ENCODE peak calls at places on chromosomes 3 and 15, in five cellular contexts. A is astrocyte of the spinal cord, Z is choroid plexus epithelial cell, Y is ovary, E is stomach. W is an unnamed sample.

GRCh38 chr3:47475029-47475569 is 642 bp downstream of the SCAP start:
- DNase-seq in E (no peak), Z (peak), A (peak), Y (no peak), W (no peak)

GRCh38 chr3:153338487-153338886 is 176.5 kb downstream of the RAP2B start:
- DNase-seq in Z (peak), E (no peak), A (peak), Y (no peak), W (no peak)

GRCh38 chr3:118269537-118270125 is 765.0 kb downstream of the IGSF11 start:
- DNase-seq in Y (no peak), A (no peak), E (no peak), Z (no peak), W (no peak)

GRCh38 chr3:149879872-149880271 is 66.9 kb downstream of the RNF13 start:
- DNase-seq in Y (peak), A (peak), Z (peak), E (peak), W (peak)

GRCh38 chr15:101500865-101501551 is 11.5 kb upstream of the PCSK6 start:
- DNase-seq in Z (peak), E (no peak), Y (no peak), A (no peak), W (no peak)

GRCh38 chr3:155995525-155996370 is 124.6 kb upstream of the KCNAB1 start:
- DNase-seq in Z (peak), Y (no peak), E (no peak), A (peak), W (no peak)

GRCh38 chr15:29821416-29822099 is 710 bp downstream of the TJP1 start:
- DNase-seq in A (peak), Y (peak), Z (peak), E (peak), W (no peak)

GRCh38 chr3:10707089-10707983 is 108.7 kb upstream of the SLC6A11 start:
- DNase-seq in E (no peak), Z (no peak), Y (no peak), A (no peak), W (no peak)

GRCh38 chr3:126398423-126399347 is 4.0 kb downstream of the CFAP100 start:
- DNase-seq in Y (no peak), E (no peak), Z (no peak), A (no peak), W (no peak)

GRCh38 chr15:50210462-50211264 is 28.7 kb downstream of the SLC27A2 start:
- DNase-seq in A (no peak), Y (no peak), Z (no peak), E (peak), W (no peak)

GRCh38 chr15:69472575-69472974 is 20.0 kb downstream of the RPLP1 start:
- DNase-seq in Z (no peak), A (no peak), E (no peak), Y (no peak), W (no peak)

GRCh38 chr15:74857082-74857655 is 14.2 kb upstream of the ULK3 start:
- DNase-seq in E (peak), Y (no peak), A (no peak), Z (no peak), W (no peak)

GRCh38 chr3:94159062-94159726 is 96.3 kb downstream of the NSUN3 start:
- DNase-seq in Z (peak), Y (no peak), E (no peak), A (peak), W (peak)

GRCh38 chr3:138942861-138943623 is 3.9 kb downstream of the FOXL2 start:
- DNase-seq in E (no peak), Z (no peak), Y (peak), A (no peak), W (no peak)

GRCh38 chr3:30611613-30612421 is 5.4 kb downstream of the TGFBR2 start:
- DNase-seq in Z (peak), E (no peak), A (no peak), Y (no peak), W (peak)

GRCh38 chr3:72279631-72280041 is 494.7 kb upstream of the PROK2 start:
- DNase-seq in E (no peak), Z (no peak), Y (no peak), A (no peak), W (no peak)

DNA sequence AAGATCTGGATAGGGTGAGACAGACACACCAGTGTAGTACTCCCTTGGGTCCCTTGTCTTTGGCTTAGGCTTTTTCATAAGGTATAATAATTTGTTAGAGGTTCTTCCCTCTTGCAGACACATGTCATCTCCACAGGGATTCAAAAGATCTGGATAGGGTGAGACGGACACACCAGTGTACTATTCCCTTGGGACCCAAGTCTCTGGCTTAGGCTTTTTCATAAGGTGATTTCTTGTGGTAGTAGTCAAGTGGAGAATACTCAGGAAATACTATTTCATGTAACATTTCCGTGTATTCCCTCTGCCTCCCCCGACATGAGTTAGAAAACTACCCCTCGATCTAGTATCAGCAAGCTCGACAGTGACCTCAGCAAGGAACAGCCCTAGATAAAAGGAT is 954 bp upstream of the MAPKBP1 start:
- DNase-seq in Y (no peak), A (no peak), Z (no peak), E (no peak), W (no peak)
- H3K4me3 ChIP-seq in Y (peak), A (peak), Z (no peak), E (peak), W (peak)

GRCh38 chr3:84806958-84807357 is 151.8 kb upstream of the CADM2 start:
- DNase-seq in E (no peak), Y (no peak), A (no peak), Z (no peak), W (no peak)
- TF ChIP-seq CTCF in E (no peak), Y (no peak), A (no peak), Z (no peak), W (no peak)

GRCh38 chr15:48897144-48897814 is 19.3 kb downstream of the EID1 start:
- DNase-seq in Y (no peak), E (no peak), A (peak), Z (peak), W (no peak)

GRCh38 chr15:48898083-48898482 is 20.1 kb downstream of the EID1 start:
- DNase-seq in A (no peak), Z (no peak), E (no peak), Y (no peak), W (no peak)

GRCh38 chr15:48899793-48900192 is 21.9 kb downstream of the EID1 start:
- DNase-seq in Z (no peak), Y (no peak), E (no peak), A (no peak), W (no peak)

GRCh38 chr15:48893311-48893710 is 15.4 kb downstream of the EID1 start:
- DNase-seq in Z (no peak), Y (no peak), A (no peak), E (no peak), W (no peak)

DNA sequence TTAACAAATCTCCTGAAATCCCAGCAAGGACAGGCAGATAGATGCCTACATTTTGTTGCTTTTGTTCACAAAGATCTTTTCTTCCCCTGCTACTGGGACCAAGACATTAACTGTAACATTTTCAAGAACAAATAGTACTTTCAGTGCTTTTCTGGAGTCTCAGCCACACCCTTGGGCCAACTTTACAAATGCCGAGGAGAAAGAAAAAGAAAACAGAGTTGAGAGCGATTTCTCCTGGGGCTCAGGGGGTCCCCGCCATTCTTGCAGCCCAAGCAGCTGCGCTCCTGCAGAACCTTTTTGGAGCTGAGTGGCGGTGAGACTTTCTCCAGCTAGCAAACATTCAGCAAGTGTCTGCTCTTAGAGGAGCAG is 18.8 kb downstream of the EID1 start:
- DNase-seq in Z (peak), Y (no peak), A (no peak), E (no peak), W (no peak)
- H3K4me3 ChIP-seq in Z (peak), Y (no peak), A (peak), E (peak), W (no peak)

DNA sequence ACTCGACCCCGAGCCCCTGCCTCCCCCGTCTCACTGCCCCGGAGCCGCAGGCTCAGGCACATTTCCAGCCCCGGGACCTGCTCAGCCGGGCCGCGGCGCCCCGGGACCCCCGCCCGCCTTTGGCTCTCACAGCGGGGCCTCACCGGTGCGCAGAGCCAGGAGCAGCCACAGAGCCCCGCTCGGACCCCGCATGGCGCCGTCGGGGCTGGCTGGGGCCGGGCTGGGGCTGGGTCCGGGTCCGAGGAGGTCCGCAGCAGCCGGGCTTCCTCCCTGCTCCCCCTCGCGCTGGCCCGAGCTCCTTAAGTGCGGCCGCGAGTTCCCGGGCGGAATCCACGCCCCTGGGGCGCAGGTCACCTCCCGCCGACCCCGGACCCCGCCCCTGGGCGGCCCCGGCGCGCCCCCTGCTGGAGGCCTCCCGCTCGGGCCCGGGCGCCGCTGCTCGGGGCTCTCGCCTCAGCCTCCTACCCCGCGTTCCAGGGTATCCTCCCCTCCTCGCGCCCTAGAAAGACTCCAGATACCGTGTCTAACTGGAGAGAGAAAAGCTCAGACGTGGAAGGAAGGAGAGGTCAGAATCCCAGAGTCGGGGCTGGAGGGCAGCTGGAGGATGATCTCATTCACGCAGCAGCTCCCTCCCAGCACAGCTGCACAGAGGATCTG is at the start of gene MELTF:
- DNase-seq in Y (no peak), A (peak), E (peak), Z (peak), W (no peak)
- TF ChIP-seq CTCF in Y (peak), A (peak), E (no peak), Z (peak), W (peak)

GRCh38 chr3:117201906-117202305 is 492.3 kb downstream of the TUSC7 start:
- DNase-seq in Y (no peak), A (no peak), E (no peak), Z (no peak), W (no peak)
- H3K4me3 ChIP-seq in Y (no peak), A (no peak), E (no peak), Z (no peak), W (no peak)

GRCh38 chr3:192917508-192918274 is at the start of gene MB21D2:
- DNase-seq in Y (peak), E (peak), Z (peak), A (peak), W (no peak)
- TF ChIP-seq CTCF in Y (no peak), E (no peak), Z (peak), A (no peak), W (no peak)

DNA sequence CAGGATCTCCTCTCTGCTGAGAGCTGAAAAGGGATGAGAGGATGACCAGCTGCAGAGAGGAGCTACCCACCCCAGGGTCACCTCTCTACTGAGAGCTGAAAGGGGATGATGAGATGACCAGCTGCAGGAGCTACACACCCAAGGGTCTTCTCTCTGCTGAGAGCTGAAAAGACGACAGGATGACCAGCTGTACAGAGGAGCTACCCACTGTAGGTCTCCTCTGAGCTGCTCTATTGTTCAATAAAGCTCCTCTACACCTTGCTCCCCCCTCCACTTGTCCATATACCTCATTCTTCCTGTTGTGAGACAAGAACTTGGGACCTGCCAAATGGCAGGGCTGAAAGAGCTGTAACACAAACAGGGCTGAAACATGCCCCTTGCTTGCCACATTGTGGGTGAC is 149.9 kb downstream of the FMN1 start:
- DNase-seq in A (no peak), Z (no peak), E (no peak), Y (no peak), W (no peak)
- H3K4me3 ChIP-seq in A (no peak), Z (no peak), E (no peak), Y (no peak), W (no peak)

W was measured in kidney epithelial cell.